ENCODE peak calls at places on chromosomes 4 and X, in five cellular contexts. E is stomach, H is right lobe of liver, V is ovary, P is IMR-90. J is an unnamed sample.
A peak's percentile ranks its signal among the peaks of the same experiment; 100 is the strongest.

GRCh38 chr4:3447431-3448395 is 5.9 kb downstream of the HGFAC start:
- DNase-seq in P (no peak), H (no peak), E (no peak), V (no peak), J (no peak)

GRCh38 chr4:98113005-98113404 is 30.3 kb downstream of the STPG2 start:
- DNase-seq in V (no peak), H (no peak), P (peak; percentile 25), E (no peak), J (no peak)

GRCh38 chr4:30720656-30721352 is 635 bp downstream of the PCDH7 start:
- DNase-seq in H (no peak), P (peak; percentile 61), E (no peak), V (peak; percentile 16), J (no peak)

GRCh38 chrX:8364369-8365141 is 100.1 kb upstream of the VCX3B start:
- DNase-seq in P (no peak), H (no peak), E (peak; percentile 37), V (no peak), J (no peak)

GRCh38 chr4:145045180-145045579 is 52.8 kb downstream of the ANAPC10 start:
- DNase-seq in H (no peak), V (no peak), P (no peak), E (no peak), J (no peak)

GRCh38 chr4:118034061-118034785 is at the start of gene NDST3:
- DNase-seq in V (peak; percentile 11), H (peak; percentile 75), P (peak; percentile 31), E (peak; percentile 78), J (no peak)

GRCh38 chrX:72545990-72546389 is 26.7 kb downstream of the HDAC8 start:
- DNase-seq in H (no peak), V (no peak), P (no peak), E (no peak), J (no peak)

GRCh38 chr4:38856524-38857337 is at the start of gene TLR6:
- DNase-seq in P (peak; percentile 68), H (no peak), V (no peak), E (peak; percentile 68), J (no peak)

GRCh38 chrX:9131066-9131465 is 97.1 kb upstream of the FAM9B start:
- DNase-seq in P (peak; percentile 24), V (no peak), E (no peak), H (no peak), J (no peak)

GRCh38 chrX:151801980-151802379 is 67.4 kb downstream of the CNGA2 start:
- DNase-seq in H (no peak), P (no peak), V (no peak), E (no peak), J (no peak)

GRCh38 chr4:1793496-1793840 is 375 bp downstream of the FGFR3 start:
- DNase-seq in V (no peak), E (peak; percentile 58), H (no peak), P (no peak), J (no peak)

GRCh38 chr4:158769175-158769831 is 477 bp downstream of the FNIP2 start:
- DNase-seq in P (no peak), E (peak; percentile 29), H (peak; percentile 66), V (peak; percentile 30), J (peak; percentile 81)

GRCh38 chr4:138311771-138312535 is 69.8 kb upstream of the SLC7A11 start:
- DNase-seq in H (no peak), V (no peak), P (peak; percentile 28), E (no peak), J (no peak)

GRCh38 chr4:122243785-122244184 is 91.7 kb downstream of the BLTP1 start:
- DNase-seq in H (no peak), P (no peak), E (no peak), V (no peak), J (no peak)

GRCh38 chr4:26032572-26033320 is 118.7 kb downstream of the SMIM20 start:
- DNase-seq in E (no peak), H (no peak), P (peak; percentile 91), V (no peak), J (no peak)

GRCh38 chr4:845836-846251 is 19.9 kb upstream of the CPLX1 start:
- DNase-seq in V (no peak), H (peak; percentile 10), E (no peak), P (peak; percentile 30), J (no peak)

GRCh38 chr4:3868146-3868840 is 102.1 kb downstream of the ADRA2C start:
- DNase-seq in H (no peak), P (peak; percentile 20), E (no peak), V (no peak), J (peak; percentile 76)

DNA sequence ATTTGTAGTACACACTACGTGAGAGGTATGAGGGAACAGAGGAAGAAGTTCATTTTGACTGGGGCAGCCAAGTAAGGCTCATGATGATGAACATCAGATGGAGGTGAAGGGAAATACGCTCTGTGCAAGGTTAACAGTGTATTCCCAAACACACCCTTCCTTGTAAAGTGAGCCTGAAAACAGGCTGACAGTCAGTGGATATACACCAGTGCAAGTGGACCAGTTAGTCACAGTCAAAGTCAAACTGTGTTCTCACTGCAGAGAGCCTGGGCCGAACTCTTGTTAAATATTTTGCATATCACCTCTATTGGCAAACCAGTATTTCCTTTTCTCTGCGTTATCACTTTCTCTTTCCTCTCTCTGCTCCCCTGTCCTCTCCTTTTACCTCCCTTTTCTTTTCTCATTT is 23.4 kb upstream of the RHOH start:
- DNase-seq in H (no peak), P (no peak), V (no peak), E (no peak), J (no peak)
- TF ChIP-seq POLR2A in H (no peak), P (no peak), V (no peak), E (no peak), J (no peak)

GRCh38 chrX:134101636-134102035 is 116.2 kb upstream of the GPC3 start:
- DNase-seq in P (no peak), E (no peak), V (no peak), H (no peak), J (no peak)
- TF ChIP-seq POLR2A in P (no peak), E (no peak), V (no peak), H (no peak), J (no peak)

GRCh38 chr4:110667670-110668069 is 44.8 kb upstream of the PITX2 start:
- DNase-seq in V (no peak), P (no peak), E (no peak), H (no peak), J (no peak)

GRCh38 chr4:110663738-110664444 is 41.0 kb upstream of the PITX2 start:
- DNase-seq in E (no peak), H (no peak), P (peak; percentile 75), V (no peak), J (no peak)

GRCh38 chr4:110666030-110666429 is 43.2 kb upstream of the PITX2 start:
- DNase-seq in H (no peak), V (no peak), E (no peak), P (no peak), J (no peak)

GRCh38 chr4:110668463-110669245 is 45.8 kb upstream of the PITX2 start:
- DNase-seq in H (no peak), V (no peak), E (no peak), P (no peak), J (no peak)

DNA sequence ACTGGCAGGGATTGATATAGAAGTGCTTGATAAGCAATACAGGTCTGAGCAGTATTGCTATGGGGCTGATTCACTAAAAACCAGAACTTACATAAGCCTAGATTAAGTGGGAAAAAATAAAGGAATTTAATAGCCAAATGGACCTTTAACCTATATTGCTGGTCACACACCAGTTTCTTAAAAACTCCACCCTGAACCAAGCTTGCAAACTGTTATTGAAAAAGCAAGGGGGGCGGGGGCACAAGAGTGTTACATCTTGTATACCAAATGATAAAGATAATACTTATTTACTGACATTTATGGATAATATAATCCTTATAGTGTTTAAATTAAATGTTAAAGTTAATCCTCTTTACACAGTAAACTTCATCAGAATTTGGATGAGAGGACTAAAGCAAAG is 40.3 kb upstream of the PITX2 start:
- DNase-seq in V (no peak), E (no peak), P (no peak), H (no peak), J (no peak)
- TF ChIP-seq POLR2A in V (no peak), E (no peak), P (no peak), H (no peak), J (no peak)

DNA sequence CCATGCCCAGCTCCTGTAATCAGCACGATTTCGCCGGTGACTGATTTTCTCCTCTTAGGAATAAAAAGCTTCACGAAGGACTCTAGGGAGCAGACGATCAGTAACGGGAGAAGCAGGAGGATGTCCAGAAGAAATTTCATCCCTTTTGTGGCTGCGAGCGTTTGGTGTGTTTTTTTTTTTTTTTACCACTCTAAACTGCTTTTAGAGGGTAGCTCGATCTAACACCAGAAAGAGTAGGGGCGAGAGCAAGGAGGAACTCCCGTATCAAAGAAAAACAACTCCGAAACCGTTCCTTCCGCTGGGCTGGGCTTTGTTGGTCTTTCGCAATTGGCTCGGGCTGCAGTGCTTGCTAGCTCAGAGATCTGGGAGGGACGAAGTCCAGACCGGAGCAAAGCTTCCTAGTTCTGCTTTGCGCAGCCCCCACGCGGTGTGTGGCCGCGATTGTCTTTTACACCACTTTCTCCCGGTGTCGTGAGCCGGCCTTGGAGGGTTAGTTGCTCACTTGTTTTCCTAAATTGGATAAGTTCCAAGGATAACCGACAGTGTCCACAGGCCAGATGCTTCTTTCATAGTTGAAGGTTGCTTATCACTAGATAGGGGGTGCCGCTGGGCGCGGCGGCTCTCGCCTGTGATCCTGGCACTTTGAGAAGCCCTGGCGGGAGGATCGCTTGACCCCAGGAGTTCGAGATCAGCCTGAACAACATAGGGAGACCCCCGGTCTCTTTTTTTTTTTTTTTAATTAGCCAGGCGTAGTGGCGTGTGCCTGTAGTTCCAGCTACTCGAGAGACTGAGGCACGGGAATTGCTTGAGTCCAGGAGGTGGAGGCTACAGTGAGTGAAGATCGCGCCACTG is at the start of gene HSD17B11:
- DNase-seq in H (peak; percentile 96), P (peak; percentile 93), V (peak; percentile 90), E (peak; percentile 87), J (peak; percentile 95)
- TF ChIP-seq POLR2A in H (peak; percentile 78), P (no peak), V (peak; percentile 61), E (no peak), J (no peak)

DNA sequence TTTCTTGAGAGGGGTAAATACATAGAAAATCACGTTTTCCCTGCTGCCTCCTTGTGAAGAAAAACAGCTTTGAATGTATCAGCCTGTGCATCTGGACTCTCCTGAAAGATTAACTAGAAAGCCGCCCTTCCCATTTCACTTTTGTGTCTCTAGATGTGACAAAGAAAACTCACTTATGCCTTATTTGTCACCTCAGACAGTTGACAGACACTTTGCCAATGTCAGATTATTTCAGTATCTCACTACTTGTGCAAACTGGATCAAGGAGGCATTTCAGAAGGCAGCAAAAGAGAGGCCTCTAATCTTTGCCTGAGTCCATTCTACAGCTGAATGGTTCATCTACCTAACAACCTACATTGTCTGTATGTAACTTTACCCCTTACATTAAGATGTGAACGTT is 754.9 kb downstream of the RPA4 start:
- DNase-seq in P (no peak), V (no peak), H (no peak), E (no peak), J (no peak)
- TF ChIP-seq POLR2A in P (no peak), V (no peak), H (no peak), E (no peak), J (no peak)

GRCh38 chrX:97065066-97065465 is 181.4 kb downstream of the RPA4 start:
- DNase-seq in V (no peak), E (no peak), P (no peak), H (no peak), J (no peak)
- TF ChIP-seq POLR2A in V (no peak), E (no peak), P (no peak), H (no peak), J (no peak)

GRCh38 chrX:40105016-40105790 is 7.4 kb upstream of the BCOR start:
- DNase-seq in P (no peak), H (peak; percentile 72), E (no peak), V (peak; percentile 38), J (no peak)
- TF ChIP-seq POLR2A in P (no peak), H (peak; percentile 35), E (no peak), V (no peak), J (no peak)